ENCODE peak calls at places on chromosomes 11 and 22, in eight cellular contexts. Y, X, K, Z, F, I, E and A are unnamed samples. For H3K9me3 and H3K4me1, the result is how much of the 10 kb centered on the place peaks cover.

GRCh38 chr11:47863189-47863892 is 15.2 kb upstream of the NUP160 start:
- DNase-seq in Z (no peak), I (no peak), F (peak), K (no peak), Y (no peak), E (no peak), X (no peak), A (no peak)

GRCh38 chr11:75056806-75057205 is 39.9 kb downstream of the OR2AT4 start:
- DNase-seq in X (no peak), Y (no peak), F (no peak), Z (no peak), K (no peak), I (no peak), E (no peak), A (no peak)

GRCh38 chr22:43129426-43130425 is 13.5 kb downstream of the MCAT start:
- DNase-seq in I (no peak), Y (no peak), F (no peak), K (no peak), X (no peak), E (no peak), Z (no peak), A (no peak)

GRCh38 chr11:62579252-62579651 is 5.6 kb upstream of the EEF1G start:
- DNase-seq in X (no peak), E (no peak), Y (no peak), K (no peak), I (no peak), Z (no peak), F (no peak), A (no peak)

GRCh38 chr22:36493690-36494110 is 12.3 kb upstream of the TXN2 start:
- DNase-seq in E (no peak), F (no peak), I (no peak), Z (peak), X (no peak), K (peak), Y (peak), A (no peak)

GRCh38 chr11:114358711-114359110 is 41.6 kb downstream of the C11orf71 start:
- DNase-seq in I (no peak), X (no peak), F (no peak), Y (no peak), Z (no peak), K (no peak), E (no peak), A (no peak)

GRCh38 chr11:89452780-89453179 is 38.4 kb downstream of the NOX4 start:
- DNase-seq in Y (no peak), I (no peak), F (no peak), X (no peak), E (no peak), Z (no peak), K (no peak), A (no peak)

GRCh38 chr11:8242480-8243280 is 21.0 kb downstream of the LMO1 start:
- DNase-seq in K (no peak), I (no peak), F (no peak), Y (no peak), E (no peak), Z (no peak), X (no peak), A (no peak)

GRCh38 chr11:71163371-71163770 is 89.0 kb downstream of the SHANK2 start:
- DNase-seq in Z (no peak), Y (no peak), F (no peak), I (no peak), K (no peak), X (no peak), E (peak), A (no peak)

GRCh38 chr11:34223021-34223813 is 117.8 kb downstream of the NAT10 start:
- DNase-seq in Z (peak), F (no peak), X (no peak), K (peak), E (peak), I (no peak), Y (no peak), A (peak)

GRCh38 chr22:24772493-24773220 is 1.9 kb downstream of the PIWIL3 start:
- DNase-seq in X (no peak), I (no peak), Z (peak), Y (no peak), K (no peak), E (no peak), F (no peak), A (peak)

GRCh38 chr11:75826463-75827220 is 11.6 kb downstream of the UVRAG start:
- DNase-seq in Z (no peak), E (no peak), X (no peak), F (no peak), Y (no peak), K (no peak), I (no peak), A (no peak)

GRCh38 chr11:120034881-120035620 is 102.9 kb downstream of the TRIM29 start:
- DNase-seq in Z (no peak), K (no peak), E (peak), X (no peak), I (no peak), Y (no peak), F (no peak), A (no peak)

GRCh38 chr22:23204541-23205157 is 24.3 kb downstream of the BCR start:
- DNase-seq in K (peak), Y (peak), F (no peak), E (peak), X (no peak), Z (peak), I (no peak), A (no peak)

GRCh38 chr22:49712195-49712791 is 115.4 kb downstream of the BRD1 start:
- DNase-seq in E (no peak), F (no peak), I (no peak), X (no peak), K (peak), Z (no peak), Y (no peak), A (peak)

GRCh38 chr22:36506637-36507517 is at the start of gene FOXRED2:
- DNase-seq in I (no peak), Z (peak), K (peak), F (peak), Y (peak), X (peak), E (peak), A (peak)

GRCh38 chr22:44623771-44624510 is 78.1 kb upstream of the PRR5 start:
- DNase-seq in F (no peak), X (no peak), Z (no peak), Y (peak), K (no peak), I (no peak), E (no peak), A (peak)

GRCh38 chr11:90774727-90775572 is 552.1 kb upstream of the CHORDC1 start:
- DNase-seq in E (no peak), X (no peak), Y (no peak), F (no peak), K (no peak), I (no peak), Z (no peak), A (no peak)

GRCh38 chr22:32576553-32577255 is 102.1 kb downstream of the FBXO7 start:
- DNase-seq in K (no peak), E (no peak), Y (no peak), X (no peak), I (no peak), F (no peak), Z (no peak), A (no peak)

GRCh38 chr11:18080451-18080850 is 25.4 kb downstream of the SAAL1 start:
- DNase-seq in K (no peak), X (no peak), Z (no peak), Y (no peak), F (no peak), I (no peak), E (no peak), A (no peak)

GRCh38 chr22:24187731-24188644 is 6.7 kb downstream of the SUSD2 start:
- DNase-seq in I (no peak), E (no peak), K (peak), Y (no peak), Z (no peak), X (no peak), F (no peak), A (no peak)

GRCh38 chr22:24128631-24129601 is 52.4 kb upstream of the SUSD2 start:
- DNase-seq in X (no peak), E (no peak), Z (peak), Y (peak), F (no peak), I (no peak), K (no peak), A (no peak)

GRCh38 chr11:119891392-119891791 is 162.4 kb upstream of the NECTIN1 start:
- DNase-seq in Z (no peak), E (no peak), Y (no peak), F (no peak), K (no peak), I (no peak), X (no peak), A (no peak)

GRCh38 chr22:29635734-29636357 is 32.4 kb downstream of the NF2 start:
- DNase-seq in Y (no peak), Z (no peak), X (no peak), F (peak), I (no peak), E (no peak), K (no peak), A (no peak)

GRCh38 chr11:66861051-66861773 is 4.3 kb downstream of the LRFN4 start:
- DNase-seq in X (no peak), Z (no peak), Y (no peak), I (no peak), K (no peak), E (no peak), F (no peak), A (no peak)

GRCh38 chr22:28798810-28799124 is 1.6 kb downstream of the XBP1 start:
- DNase-seq in F (no peak), Y (no peak), X (no peak), I (no peak), E (no peak), K (no peak), Z (no peak), A (no peak)

GRCh38 chr11:7593476-7593875 is 79.7 kb downstream of the PPFIBP2 start:
- DNase-seq in I (no peak), E (no peak), X (no peak), Y (no peak), F (no peak), Z (no peak), K (no peak), A (peak)

GRCh38 chr11:134583397-134583990 is 171.5 kb upstream of the B3GAT1 start:
- DNase-seq in E (no peak), X (no peak), Y (no peak), F (no peak), Z (no peak), I (no peak), K (no peak), A (no peak)
- H3K9me3 ChIP-seq in E (under half), X (under half), Y (under half), F (under half), Z (under half), I (under half), K (under half), A (under half)

DNA sequence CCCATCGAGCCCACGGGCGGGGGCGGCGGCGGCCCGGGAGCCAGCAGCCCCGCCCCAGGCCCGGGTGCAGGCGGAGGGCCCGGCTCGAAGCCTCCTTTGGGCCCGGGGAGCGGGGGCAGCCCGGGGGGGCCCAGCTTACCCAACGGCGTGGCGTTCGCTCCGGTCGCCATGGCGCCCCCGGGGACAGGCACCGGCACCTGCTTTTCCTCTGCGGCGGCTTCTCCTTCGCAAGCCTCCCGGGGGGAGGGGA is 194 bp downstream of the SF1 start:
- DNase-seq in E (no peak), Z (no peak), I (no peak), F (no peak), X (no peak), K (no peak), Y (no peak), A (no peak)
- H3K4me3 ChIP-seq in E (peak), Z (peak), I (peak), F (peak), X (peak), K (peak), Y (peak), A (peak)

DNA sequence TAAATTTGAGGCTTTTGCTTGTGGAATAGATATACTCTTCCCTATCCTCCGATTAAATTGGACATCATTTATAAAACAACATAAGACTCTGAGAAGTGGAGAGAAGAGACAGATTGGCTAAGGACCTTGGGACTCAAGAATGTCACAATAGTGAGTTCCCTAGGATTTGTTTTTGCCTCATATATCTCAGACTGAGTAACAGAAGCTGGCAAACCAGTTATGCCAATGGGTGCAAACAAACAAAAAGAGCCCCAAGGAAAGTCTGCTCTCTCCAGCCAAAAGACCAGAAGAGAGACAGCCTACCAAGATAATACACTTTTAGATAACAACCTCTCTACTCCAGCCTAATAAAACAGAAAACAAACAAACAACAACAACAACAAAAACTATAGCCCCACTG is 28.9 kb downstream of the DEUP1 start:
- DNase-seq in E (no peak), X (no peak), Z (no peak), Y (no peak), I (no peak), K (no peak), F (no peak), A (no peak)
- H3K4me1 ChIP-seq in E (under half), X (under half), Z (under half), Y (under half), I (under half), K (under half), F (under half), A (under half)

DNA sequence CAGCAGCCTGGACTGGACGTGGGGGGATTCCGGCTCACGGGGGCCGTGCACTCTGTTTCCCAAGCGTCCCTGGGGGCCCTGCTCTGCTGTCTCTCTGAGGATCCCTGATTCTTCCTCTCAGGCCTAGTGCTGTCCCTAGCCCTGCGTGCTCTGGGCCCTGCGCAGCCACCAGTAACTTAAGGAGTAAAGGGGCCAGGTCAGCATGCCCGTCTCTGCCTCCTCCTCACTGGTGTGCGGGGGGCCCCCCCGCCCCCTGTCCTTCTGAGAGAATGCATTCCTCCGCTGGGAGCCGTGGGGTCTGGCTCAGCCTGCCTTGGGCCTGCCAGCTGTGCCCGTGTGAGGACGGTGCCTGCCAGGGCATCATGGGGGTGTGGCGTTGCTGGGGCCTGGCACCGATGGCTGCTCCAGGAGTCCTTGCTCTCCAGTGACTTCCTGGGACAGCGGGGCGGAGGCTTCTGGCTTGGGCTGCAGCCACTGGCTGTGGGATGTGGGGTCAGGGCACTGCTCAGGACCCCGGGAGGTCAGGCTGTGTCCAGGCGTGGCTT is 429.7 kb downstream of the TBC1D22A start:
- DNase-seq in E (peak), I (no peak), K (peak), F (no peak), Y (peak), X (peak), Z (no peak), A (no peak)
- H3K9me3 ChIP-seq in E (under half), I (under half), K (under half), F (under half), Y (under half), X (under half), Z (under half), A (under half)

GRCh38 chr22:41589601-41590365 is at the start of gene PMM1:
- DNase-seq in X (peak), I (peak), K (peak), E (peak), F (peak), Z (peak), Y (peak), A (peak)
- H3K4me3 ChIP-seq in X (peak), I (peak), K (peak), E (peak), F (peak), Z (peak), Y (peak), A (peak)

GRCh38 chr11:77082838-77083552 is 16.2 kb downstream of the CAPN5 start:
- DNase-seq in K (peak), X (no peak), F (peak), Y (peak), Z (peak), E (peak), I (no peak), A (no peak)

GRCh38 chr11:77085652-77086051 is 17.0 kb upstream of the OMP start:
- DNase-seq in Y (no peak), E (peak), K (peak), Z (peak), I (no peak), X (no peak), F (no peak), A (no peak)

GRCh38 chr11:77086521-77087472 is 15.8 kb upstream of the OMP start:
- DNase-seq in Y (peak), E (peak), X (no peak), F (no peak), Z (peak), I (no peak), K (peak), A (no peak)

GRCh38 chr11:77083553-77084245 is 16.9 kb downstream of the CAPN5 start:
- DNase-seq in Y (no peak), I (no peak), X (no peak), E (no peak), K (peak), F (no peak), Z (peak), A (no peak)

DNA sequence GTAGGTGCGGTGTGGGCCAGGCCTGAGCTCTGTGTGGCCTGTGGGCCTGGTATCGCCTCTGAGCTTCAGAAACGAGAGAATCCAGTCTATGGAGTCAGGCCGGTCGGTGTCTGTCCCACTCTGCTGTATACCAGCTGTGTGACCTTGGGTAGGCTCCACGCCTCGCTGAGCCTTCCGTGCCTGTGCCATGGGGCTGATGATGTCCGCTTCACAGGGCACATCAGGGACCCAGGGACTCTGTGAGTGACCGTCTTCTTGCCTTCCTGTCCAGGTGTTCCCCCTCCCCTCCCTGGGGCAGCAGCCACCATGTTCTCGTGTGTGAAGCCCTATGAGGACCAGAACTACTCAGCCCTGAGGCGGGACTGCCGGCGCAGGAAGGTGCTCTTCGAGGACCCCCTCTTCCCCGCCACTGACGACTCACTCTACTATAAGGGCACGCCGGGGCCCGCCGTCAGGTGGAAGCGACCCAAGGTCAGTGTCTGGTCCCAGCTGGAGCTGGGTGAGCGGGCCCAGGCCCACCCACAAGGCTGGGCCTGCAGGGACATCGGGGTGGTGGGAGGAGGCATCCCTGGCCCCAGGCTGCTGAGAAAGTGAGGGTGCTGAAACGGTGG is 17.9 kb downstream of the CAPN5 start:
- DNase-seq in E (peak), I (no peak), X (no peak), F (no peak), Z (peak), Y (peak), K (peak), A (no peak)
- H3K4me1 ChIP-seq in E (under half), I (under half), X (under half), F (under half), Z (under half), Y (under half), K (under half), A (under half)